ENCODE peak calls at places on chromosomes 2 and 18, in four cellular contexts. U, F, Q and P are unnamed samples. For H3K27me3, the result is how much of the 10 kb centered on the place peaks cover.

GRCh38 chr2:14189929-14190328 is 442.6 kb upstream of the LRATD1 start:
- DNase-seq in Q (no peak), F (no peak), U (no peak), P (no peak)

GRCh38 chr18:31736630-31737029 is 24.1 kb downstream of the SLC25A52 start:
- DNase-seq in U (no peak), F (no peak), Q (no peak), P (no peak)

GRCh38 chr2:96321230-96322103 is 3.6 kb upstream of the ITPRIPL1 start:
- DNase-seq in F (peak), U (no peak), Q (peak), P (peak)

GRCh38 chr2:101818531-101819451 is 121.3 kb downstream of the MAP4K4 start:
- DNase-seq in F (no peak), Q (no peak), U (no peak), P (no peak)

GRCh38 chr18:55092166-55092565 is 132.9 kb upstream of the CCDC68 start:
- DNase-seq in F (no peak), Q (no peak), U (no peak), P (no peak)

GRCh38 chr2:193153576-193153975 is 958.8 kb upstream of the TMEFF2 start:
- DNase-seq in U (no peak), F (no peak), Q (no peak), P (no peak)

GRCh38 chr2:174522553-174522952 is 35.7 kb upstream of the GPR155 start:
- DNase-seq in F (no peak), U (no peak), Q (no peak), P (no peak)

GRCh38 chr2:202387608-202388342 is 11.6 kb downstream of the BMPR2 start:
- DNase-seq in U (no peak), Q (no peak), F (no peak), P (no peak)

GRCh38 chr18:44437603-44438002 is 243.1 kb upstream of the SETBP1 start:
- DNase-seq in U (no peak), Q (no peak), F (no peak), P (no peak)

GRCh38 chr2:47048801-47049480 is 106.2 kb downstream of the STPG4 start:
- DNase-seq in Q (no peak), U (no peak), F (no peak), P (no peak)

GRCh38 chr2:66440692-66441091 is 5.8 kb downstream of the MEIS1 start:
- DNase-seq in U (no peak), Q (peak), F (no peak), P (peak)

GRCh38 chr2:69615078-69615630 is 28.4 kb downstream of the AAK1 start:
- DNase-seq in Q (no peak), F (no peak), U (no peak), P (no peak)

GRCh38 chr2:189633392-189633811 is 27.9 kb upstream of the ASNSD1 start:
- DNase-seq in U (no peak), Q (no peak), F (no peak), P (peak)

GRCh38 chr2:237358721-237359595 is 55.0 kb downstream of the COL6A3 start:
- DNase-seq in Q (no peak), F (no peak), U (no peak), P (peak)

GRCh38 chr2:237353207-237353606 is 60.8 kb downstream of the COL6A3 start:
- DNase-seq in Q (no peak), F (no peak), U (no peak), P (peak)

GRCh38 chr2:237352279-237352845 is 61.6 kb downstream of the COL6A3 start:
- DNase-seq in F (no peak), Q (no peak), U (no peak), P (no peak)

GRCh38 chr2:237354930-237355329 is 59.0 kb downstream of the COL6A3 start:
- DNase-seq in F (no peak), U (no peak), Q (no peak), P (peak)

DNA sequence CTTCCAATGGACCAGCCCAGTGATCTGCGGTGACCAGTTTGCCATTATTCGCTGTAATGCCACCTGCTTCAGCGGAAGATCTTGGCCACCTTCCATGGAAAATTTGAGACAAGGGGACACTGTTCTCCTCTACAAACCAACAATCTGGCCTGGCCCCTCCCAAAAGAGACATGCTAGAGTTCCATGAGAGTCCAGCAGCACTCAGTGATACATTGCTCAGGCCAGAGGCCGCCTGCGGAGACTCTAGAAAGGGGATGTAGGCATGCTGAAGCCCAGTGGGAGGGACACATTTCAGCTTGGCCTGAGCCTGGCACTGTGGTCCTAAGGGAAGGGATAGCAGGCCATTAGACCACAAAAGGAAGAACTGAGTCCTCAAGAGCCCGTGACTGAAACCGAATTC is 58.2 kb downstream of the COL6A3 start:
- DNase-seq in U (no peak), Q (no peak), F (no peak), P (no peak)
- H3K27me3 ChIP-seq in U (under half), Q (under half), F (under half), P (under half)

GRCh38 chr2:85283641-85284040 is 44.1 kb downstream of the TGOLN2 start:
- DNase-seq in U (no peak), Q (no peak), F (no peak), P (no peak)
- H3K27ac ChIP-seq in U (no peak), Q (no peak), F (no peak), P (no peak)

GRCh38 chr2:94996401-94997100 is 29.0 kb upstream of the MAL start:
- DNase-seq in Q (no peak), U (no peak), F (peak), P (peak)

GRCh38 chr2:95001117-95001551 is 24.4 kb upstream of the MAL start:
- DNase-seq in F (peak), U (no peak), Q (no peak), P (peak)

GRCh38 chr2:94999431-94999883 is 26.1 kb upstream of the MAL start:
- DNase-seq in F (peak), U (no peak), Q (no peak), P (peak)

GRCh38 chr2:94995516-94995915 is 30.0 kb upstream of the MAL start:
- DNase-seq in Q (no peak), F (no peak), U (no peak), P (no peak)

DNA sequence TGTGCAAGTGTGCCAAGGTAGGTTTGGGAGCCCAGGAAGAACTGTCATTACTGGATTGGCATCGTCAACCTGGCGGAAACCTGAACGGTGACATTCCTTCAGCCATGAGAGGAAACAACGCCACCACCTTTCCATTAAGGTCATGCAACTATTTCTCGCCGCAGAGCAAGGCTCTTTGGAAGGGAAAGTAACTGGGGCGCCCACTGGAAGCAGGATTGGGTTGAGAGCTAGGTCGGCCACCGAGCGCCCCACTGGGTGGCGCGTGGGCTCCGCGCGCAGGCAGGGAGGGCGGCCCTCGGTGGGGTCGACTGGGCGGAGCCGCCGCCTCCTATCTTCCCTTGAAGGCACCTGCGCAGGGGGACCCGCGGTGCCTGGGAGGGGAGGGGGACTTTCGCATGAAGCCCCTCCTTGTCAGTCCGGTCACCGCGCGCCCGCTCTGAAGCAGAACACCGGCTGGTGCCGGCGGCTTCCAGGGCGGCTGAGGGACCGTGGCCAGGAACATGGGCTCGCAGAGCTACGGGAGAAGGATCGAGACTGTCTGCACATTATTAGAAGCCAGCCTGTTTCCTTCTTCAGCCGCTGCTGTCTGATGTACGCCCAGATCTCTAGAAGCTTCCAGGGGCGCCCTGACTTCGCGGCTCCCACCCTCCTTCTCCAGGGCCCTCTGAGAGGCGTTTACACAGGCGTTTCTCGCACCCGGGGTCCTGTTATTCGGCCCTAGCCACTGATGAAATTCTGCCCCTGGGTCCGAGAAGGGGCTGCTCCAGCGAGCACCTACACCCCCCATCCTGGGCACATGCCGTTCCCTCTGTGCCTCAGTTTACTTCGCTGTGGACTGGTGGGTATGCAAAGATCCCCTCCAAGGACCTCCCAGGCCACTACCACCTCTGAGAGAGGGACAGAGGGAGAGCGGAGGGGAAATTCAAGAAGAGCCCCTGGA is 27.3 kb upstream of the MAL start:
- DNase-seq in Q (no peak), U (no peak), F (peak), P (peak)
- TF ChIP-seq CTCF in Q (no peak), U (no peak), F (peak), P (peak)

GRCh38 chr2:1838426-1838825 is 94.1 kb upstream of the PXDN start:
- DNase-seq in F (peak), U (no peak), Q (no peak), P (no peak)

GRCh38 chr2:1835581-1836201 is 91.4 kb upstream of the PXDN start:
- DNase-seq in Q (no peak), F (peak), U (no peak), P (no peak)

GRCh38 chr2:1837458-1837857 is 93.1 kb upstream of the PXDN start:
- DNase-seq in Q (no peak), F (peak), U (no peak), P (no peak)

GRCh38 chr2:1837022-1837421 is 92.7 kb upstream of the PXDN start:
- DNase-seq in F (peak), Q (no peak), U (no peak), P (peak)

GRCh38 chr2:1836321-1836860 is 92.1 kb upstream of the PXDN start:
- DNase-seq in Q (no peak), F (peak), U (no peak), P (no peak)
- H3K27me3 ChIP-seq in Q (under half), F (under half), U (under half), P (under half)

GRCh38 chr2:217941339-217941738 is 61.5 kb downstream of the TNS1 start:
- DNase-seq in Q (peak), U (no peak), F (peak), P (no peak)

GRCh38 chr2:217941886-217942728 is 60.7 kb downstream of the TNS1 start:
- DNase-seq in F (peak), U (no peak), Q (peak), P (no peak)

GRCh38 chr2:217939629-217940245 is 63.1 kb downstream of the TNS1 start:
- DNase-seq in U (no peak), Q (peak), F (peak), P (no peak)

GRCh38 chr2:217939220-217939619 is 63.6 kb downstream of the TNS1 start:
- DNase-seq in Q (no peak), F (peak), U (no peak), P (no peak)

DNA sequence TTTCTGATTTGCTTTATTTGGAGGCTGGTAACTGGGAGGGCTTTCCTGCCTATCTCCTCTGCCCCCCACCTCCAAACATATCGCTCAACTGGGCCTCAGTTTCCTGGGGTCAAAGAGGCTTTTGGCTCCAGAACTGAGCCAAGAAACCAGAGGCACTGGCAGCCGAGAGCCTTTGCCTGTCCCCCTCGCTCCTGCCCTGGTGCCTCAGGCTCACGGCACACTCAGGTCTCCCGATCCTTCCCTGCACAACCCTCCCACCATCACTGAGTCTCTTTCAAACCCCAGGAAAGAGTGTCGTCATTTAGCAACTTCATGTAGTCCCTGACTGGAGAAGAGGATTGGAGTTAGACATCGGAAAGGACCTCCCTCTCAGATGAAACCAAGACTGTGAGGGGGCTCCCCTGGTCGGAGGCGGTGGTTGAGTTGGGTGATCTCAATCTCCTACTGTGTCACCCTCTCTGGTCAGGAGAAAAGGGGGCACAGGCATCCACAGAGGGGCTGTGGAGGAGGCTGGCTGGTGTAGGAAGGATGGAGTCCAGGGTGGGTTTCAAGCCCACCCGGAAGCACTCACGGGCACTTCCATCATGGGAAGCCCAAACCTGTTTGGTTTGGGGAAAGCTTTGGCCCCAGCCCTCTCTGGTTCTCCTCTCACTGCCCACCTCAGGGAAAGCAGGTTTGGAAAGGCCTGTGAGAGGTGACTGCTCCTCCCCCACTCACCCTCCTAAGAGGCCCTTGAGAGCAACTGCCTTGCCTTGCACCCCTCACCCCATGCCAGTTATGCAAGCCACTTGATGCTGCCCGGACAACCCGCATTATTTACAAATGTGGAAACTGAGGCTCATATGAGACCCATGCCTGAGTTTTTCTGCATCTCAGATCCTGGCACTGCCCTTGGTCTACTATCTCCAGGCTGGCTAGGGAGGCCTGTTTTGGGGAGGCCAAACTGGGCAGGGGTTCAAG is 62.3 kb downstream of the TNS1 start:
- DNase-seq in Q (peak), F (peak), U (no peak), P (no peak)
- H3K27ac ChIP-seq in Q (peak), F (peak), U (peak), P (no peak)

GRCh38 chr18:67597759-67598158 is 81.2 kb upstream of the DSEL start:
- DNase-seq in F (no peak), U (no peak), Q (no peak), P (no peak)
- TF ChIP-seq CTCF in F (no peak), U (no peak), Q (no peak), P (no peak)

GRCh38 chr2:118861741-118862140 is 14.3 kb upstream of the EN1 start:
- DNase-seq in Q (no peak), U (no peak), F (no peak), P (no peak)
- H3K27me3 ChIP-seq in Q (half or more), U (under half), F (half or more), P (half or more)

DNA sequence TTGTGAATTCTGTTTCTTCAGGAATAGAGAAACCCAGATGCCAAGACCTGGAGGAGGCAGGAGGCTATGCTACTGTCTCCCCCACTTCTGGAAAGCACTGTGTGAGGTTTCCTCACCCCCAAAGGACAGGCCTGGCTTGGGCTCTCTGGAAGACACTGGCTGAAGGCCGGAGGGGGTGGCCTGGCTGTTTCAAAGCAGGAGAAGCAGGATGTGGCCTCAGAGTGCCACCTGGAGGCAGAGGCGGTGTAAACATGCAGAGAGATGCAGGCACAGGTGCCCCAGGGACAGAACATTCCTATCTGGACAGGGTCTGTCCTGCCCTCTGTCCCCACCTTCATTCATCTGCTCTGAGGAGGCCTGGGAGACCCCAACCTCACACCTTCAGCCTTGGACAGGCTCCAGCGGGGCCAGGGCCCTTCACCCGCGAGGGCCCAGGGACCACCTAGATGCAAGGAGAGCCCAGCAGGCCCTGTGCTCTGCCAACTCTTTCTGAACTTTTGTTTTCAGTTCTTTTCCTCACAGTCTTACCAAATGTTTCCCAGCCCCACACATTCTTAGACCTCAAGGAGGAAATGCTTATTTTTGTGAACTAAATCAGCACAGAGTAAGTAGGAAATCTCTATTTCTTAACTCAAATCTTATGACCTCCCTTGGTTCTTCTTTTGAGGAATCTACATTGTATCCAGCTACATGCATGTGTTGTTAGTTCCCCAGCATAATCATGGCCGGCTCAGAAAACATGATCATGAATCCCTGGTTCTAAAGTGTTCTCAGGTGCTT is 79.2 kb downstream of the LONRF2 start:
- DNase-seq in U (no peak), Q (peak), F (peak), P (peak)
- H3K27ac ChIP-seq in U (no peak), Q (no peak), F (peak), P (no peak)